ENCODE peak calls at places on chromosomes 7 and 10, in four cellular contexts. S, Z, A and K are unnamed samples.
A peak's percentile ranks its signal among the peaks of the same experiment; 100 is the strongest.

GRCh38 chr7:45685619-45686240 is 111.6 kb downstream of the ADCY1 start:
- DNase-seq in S (no peak), Z (no peak), A (no peak), K (no peak)

GRCh38 chr10:72490951-72491350 is 134.9 kb downstream of the MICU1 start:
- DNase-seq in S (no peak), Z (no peak), A (no peak), K (no peak)

GRCh38 chr10:101346177-101346576 is 7.8 kb upstream of the BTRC start:
- DNase-seq in S (no peak), Z (no peak), A (no peak), K (no peak)

GRCh38 chr10:77970869-77971803 is 44.6 kb upstream of the DLG5 start:
- DNase-seq in S (peak; percentile 90), Z (peak; percentile 28), A (no peak), K (no peak)

GRCh38 chr7:36284470-36284869 is 105.2 kb upstream of the ANLN start:
- DNase-seq in S (no peak), Z (peak; percentile 72), A (no peak), K (no peak)

GRCh38 chr10:89944138-89944537 is 242.7 kb downstream of the KIF20B start:
- DNase-seq in S (no peak), Z (no peak), A (no peak), K (no peak)

GRCh38 chr7:74097937-74098614 is 14.5 kb downstream of the LIMK1 start:
- DNase-seq in S (no peak), Z (no peak), A (no peak), K (no peak)

GRCh38 chr7:106504620-106505019 is 156.3 kb downstream of the CCDC71L start:
- DNase-seq in S (no peak), Z (no peak), A (no peak), K (no peak)

GRCh38 chr10:49744924-49745605 is 17.1 kb downstream of the OGDHL start:
- DNase-seq in S (no peak), Z (no peak), A (no peak), K (no peak)

GRCh38 chr7:95620631-95621030 is 24.3 kb upstream of the PDK4 start:
- DNase-seq in S (no peak), Z (no peak), A (no peak), K (no peak)

GRCh38 chr10:128979405-128979804 is 487.6 kb upstream of the MGMT start:
- DNase-seq in S (no peak), Z (no peak), A (no peak), K (no peak)

GRCh38 chr10:118594392-118595063 is 920 bp downstream of the PRLHR start:
- DNase-seq in S (peak; percentile 22), Z (no peak), A (no peak), K (no peak)

GRCh38 chr10:11098628-11099027 is 81.0 kb downstream of the CELF2 start:
- DNase-seq in S (no peak), Z (no peak), A (no peak), K (no peak)

GRCh38 chr10:113020425-113020753 is 70.3 kb downstream of the TCF7L2 start:
- DNase-seq in S (no peak), Z (no peak), A (no peak), K (no peak)

GRCh38 chr7:72334733-72335132 is 77.4 kb downstream of the CALN1 start:
- DNase-seq in S (no peak), Z (no peak), A (no peak), K (no peak)

GRCh38 chr10:24727811-24728210 is 4.1 kb upstream of the ARHGAP21 start:
- DNase-seq in S (peak; percentile 49), Z (no peak), A (no peak), K (no peak)

GRCh38 chr10:15346440-15347141 is 24.5 kb downstream of the FAM171A1 start:
- DNase-seq in S (no peak), Z (no peak), A (no peak), K (no peak)

GRCh38 chr10:92901819-92902234 is 53.5 kb downstream of the EXOC6 start:
- DNase-seq in S (no peak), Z (no peak), A (peak; percentile 56), K (no peak)

GRCh38 chr10:104472505-104472904 is 118.9 kb downstream of the CFAP58 start:
- DNase-seq in S (no peak), Z (no peak), A (no peak), K (no peak)

GRCh38 chr7:88040694-88041093 is 106.6 kb downstream of the ADAM22 start:
- DNase-seq in S (no peak), Z (no peak), A (no peak), K (no peak)

GRCh38 chr10:127928021-127928806 is 21.3 kb downstream of the PTPRE start:
- DNase-seq in S (no peak), Z (no peak), A (no peak), K (no peak)

GRCh38 chr7:16063241-16063640 is 358.1 kb downstream of the CRPPA start:
- DNase-seq in S (no peak), Z (no peak), A (no peak), K (no peak)

GRCh38 chr7:64046041-64046389 is 781 bp downstream of the ZNF727 start:
- DNase-seq in S (no peak), Z (no peak), A (no peak), K (no peak)

GRCh38 chr7:5143106-5143505 is 46.9 kb upstream of the WIPI2 start:
- DNase-seq in S (no peak), Z (no peak), A (no peak), K (no peak)

GRCh38 chr7:95525503-95525902 is 39.8 kb downstream of the ASB4 start:
- DNase-seq in S (no peak), Z (no peak), A (no peak), K (no peak)

GRCh38 chr7:103524042-103524907 is 78.3 kb upstream of the SLC26A5 start:
- DNase-seq in S (peak; percentile 49), Z (no peak), A (no peak), K (no peak)

GRCh38 chr7:137958593-137959431 is 43.1 kb downstream of the CREB3L2 start:
- DNase-seq in S (no peak), Z (peak; percentile 23), A (no peak), K (no peak)

GRCh38 chr7:6516387-6516983 is 34.8 kb downstream of the GRID2IP start:
- DNase-seq in S (peak; percentile 56), Z (peak; percentile 89), A (peak; percentile 8), K (no peak)

GRCh38 chr10:126957111-126957510 is 51.9 kb downstream of the DOCK1 start:
- DNase-seq in S (no peak), Z (no peak), A (no peak), K (no peak)

GRCh38 chr10:63166742-63167258 is 33.7 kb downstream of the NRBF2 start:
- DNase-seq in S (peak; percentile 40), Z (peak; percentile 45), A (peak; percentile 33), K (no peak)

GRCh38 chr7:115662676-115663075 is 367.9 kb downstream of the TFEC start:
- DNase-seq in S (no peak), Z (no peak), A (no peak), K (no peak)

GRCh38 chr7:55498142-55498541 is 74.2 kb downstream of the VOPP1 start:
- DNase-seq in S (no peak), Z (no peak), A (no peak), K (no peak)

GRCh38 chr10:69502589-69502988 is 51.3 kb downstream of the TSPAN15 start:
- DNase-seq in S (no peak), Z (no peak), A (no peak), K (no peak)

GRCh38 chr7:24894670-24895221 is 85.2 kb downstream of the OSBPL3 start:
- DNase-seq in S (peak; percentile 34), Z (no peak), A (no peak), K (no peak)
- TF ChIP-seq POLR2AphosphoS5 in S (no peak), Z (no peak), A (no peak), K (no peak)

GRCh38 chr10:689433-690226 is at the start of gene DIP2C:
- DNase-seq in S (no peak), Z (no peak), A (no peak), K (no peak)

GRCh38 chr10:690227-691161 is 1.0 kb upstream of the DIP2C start:
- DNase-seq in S (no peak), Z (no peak), A (no peak), K (no peak)

GRCh38 chr10:687583-688286 is 1.7 kb downstream of the DIP2C start:
- DNase-seq in S (no peak), Z (no peak), A (no peak), K (no peak)

GRCh38 chr10:688287-688620 is 1.2 kb downstream of the DIP2C start:
- DNase-seq in S (no peak), Z (no peak), A (no peak), K (no peak)

GRCh38 chr10:688621-689426 is 644 bp downstream of the DIP2C start:
- DNase-seq in S (no peak), Z (no peak), A (no peak), K (no peak)
- TF ChIP-seq SPI1 in S (no peak), Z (no peak), A (no peak), K (no peak)

GRCh38 chr10:91190876-91191580 is 29.4 kb upstream of the PCGF5 start:
- DNase-seq in S (no peak), Z (no peak), A (no peak), K (no peak)
- TF ChIP-seq POLR2AphosphoS5 in S (no peak), Z (no peak), A (no peak), K (no peak)

GRCh38 chr7:102305414-102306268 is 19.0 kb downstream of the SH2B2 start:
- DNase-seq in S (no peak), Z (no peak), A (peak; percentile 93), K (no peak)
- TF ChIP-seq SPI1 in S (no peak), Z (no peak), A (no peak), K (no peak)